ENCODE peak calls at places on chromosomes 2 and 18, in five cellular contexts. Q is stomach, Z is GM12878, O is transverse colon, L is sigmoid colon. X is an unnamed sample.

GRCh38 chr2:100206731-100207255 is 64.4 kb upstream of the AFF3 start:
- DNase-seq in L (no peak), Q (no peak), Z (no peak), O (no peak), X (no peak)

GRCh38 chr2:172101008-172101706 is 1.5 kb downstream of the DLX2 start:
- DNase-seq in L (no peak), O (no peak), Z (no peak), Q (no peak), X (no peak)

GRCh38 chr18:13934676-13935075 is 19.3 kb upstream of the MC2R start:
- DNase-seq in Z (no peak), Q (no peak), O (no peak), L (no peak), X (no peak)

GRCh38 chr2:73260338-73260984 is 23.8 kb downstream of the FBXO41 start:
- DNase-seq in L (no peak), O (peak; percentile 22), Z (no peak), Q (peak; percentile 52), X (no peak)

GRCh38 chr2:223641062-223641461 is 38.9 kb upstream of the SCG2 start:
- DNase-seq in L (no peak), Q (no peak), Z (no peak), O (no peak), X (no peak)

GRCh38 chr2:132701810-132702209 is 31.8 kb upstream of the LYPD1 start:
- DNase-seq in Q (no peak), O (no peak), Z (no peak), L (no peak), X (no peak)

GRCh38 chr2:233414777-233415570 is 60.7 kb downstream of the DGKD start:
- DNase-seq in Z (no peak), O (no peak), Q (peak; percentile 65), L (no peak), X (no peak)

GRCh38 chr2:51003345-51004192 is 28.4 kb downstream of the NRXN1 start:
- DNase-seq in L (no peak), Q (no peak), Z (no peak), O (no peak), X (no peak)

GRCh38 chr2:112691761-112692370 is 29.0 kb upstream of the NT5DC4 start:
- DNase-seq in Q (no peak), Z (no peak), O (no peak), L (peak; percentile 36), X (no peak)

GRCh38 chr2:218991674-218992168 is 1.5 kb downstream of the CRYBA2 start:
- DNase-seq in Z (no peak), Q (no peak), L (peak; percentile 47), O (no peak), X (no peak)

GRCh38 chr2:205409403-205409802 is 272.9 kb upstream of the NRP2 start:
- DNase-seq in Q (no peak), L (no peak), Z (no peak), O (no peak), X (no peak)

GRCh38 chr2:168025487-168026203 is 221.8 kb downstream of the STK39 start:
- DNase-seq in Z (no peak), Q (no peak), O (no peak), L (no peak), X (no peak)

GRCh38 chr2:70132244-70133126 is 45.2 kb downstream of the PCBP1 start:
- DNase-seq in L (no peak), Z (no peak), O (peak; percentile 47), Q (peak; percentile 55), X (peak; percentile 51)

GRCh38 chr2:179263460-179264237 is 983 bp downstream of the SESTD1 start:
- DNase-seq in Z (no peak), Q (peak; percentile 44), L (peak; percentile 79), O (peak; percentile 41), X (peak; percentile 28)

GRCh38 chr2:180679693-180680092 is 300.7 kb upstream of the UBE2E3 start:
- DNase-seq in Q (no peak), L (no peak), Z (no peak), O (no peak), X (no peak)
- TF ChIP-seq EP300 in Q (no peak), L (no peak), Z (no peak), O (no peak), X (no peak)

GRCh38 chr18:8479826-8480225 is 129.4 kb upstream of the RAB12 start:
- DNase-seq in Z (no peak), L (no peak), O (no peak), Q (no peak), X (no peak)

GRCh38 chr18:8478968-8479370 is 130.3 kb upstream of the RAB12 start:
- DNase-seq in L (no peak), Z (no peak), Q (no peak), O (no peak), X (no peak)

GRCh38 chr18:8478166-8478967 is 130.9 kb upstream of the RAB12 start:
- DNase-seq in Q (peak; percentile 63), L (no peak), O (peak; percentile 57), Z (no peak), X (peak; percentile 28)

GRCh38 chr18:8477615-8478014 is 131.6 kb upstream of the RAB12 start:
- DNase-seq in Q (no peak), Z (no peak), L (no peak), O (no peak), X (no peak)

DNA sequence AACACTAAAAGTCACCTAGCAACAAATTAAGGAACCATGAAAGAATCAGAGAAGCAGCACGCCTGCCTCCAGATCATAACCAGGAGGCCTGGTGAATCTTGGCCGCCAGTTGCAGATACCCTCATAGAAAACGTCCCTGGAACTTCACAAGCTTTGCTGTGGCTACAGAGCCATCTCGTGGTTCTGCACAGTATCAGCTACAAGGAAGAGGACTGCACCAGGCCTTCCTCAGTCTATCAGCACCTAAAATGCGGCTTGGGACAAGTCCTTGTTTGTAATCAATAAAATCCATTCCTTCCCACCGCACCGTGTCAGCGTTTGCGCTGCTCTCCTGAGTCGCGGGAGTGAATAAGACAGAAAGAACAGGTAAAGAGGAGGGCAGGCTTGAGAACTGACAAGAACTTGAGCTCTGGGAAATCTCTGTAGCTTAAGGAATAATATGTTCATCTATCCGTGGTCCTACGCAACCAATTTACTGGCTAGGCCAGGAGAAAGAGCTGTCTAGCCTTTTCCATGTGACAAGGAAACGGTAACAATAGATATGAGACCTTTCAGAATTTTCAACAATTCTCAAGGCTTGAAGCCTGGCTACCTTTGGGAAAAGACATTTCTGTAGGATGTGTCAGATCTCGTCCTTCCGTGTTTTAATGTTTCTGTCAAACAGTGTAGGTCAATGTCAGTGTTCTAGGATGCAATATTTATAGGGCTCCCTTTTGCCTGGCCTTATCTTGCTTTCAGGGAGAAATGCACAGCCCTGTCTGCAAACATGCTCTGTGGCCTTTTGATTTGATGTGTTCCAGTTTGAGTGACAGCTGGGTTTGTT is 128.5 kb upstream of the RAB12 start:
- DNase-seq in L (peak; percentile 73), Q (peak; percentile 34), O (no peak), Z (no peak), X (peak; percentile 42)
- TF ChIP-seq CTCF in L (peak; percentile 45), Q (peak; percentile 38), O (peak; percentile 27), Z (peak; percentile 47), X (peak; percentile 20)

DNA sequence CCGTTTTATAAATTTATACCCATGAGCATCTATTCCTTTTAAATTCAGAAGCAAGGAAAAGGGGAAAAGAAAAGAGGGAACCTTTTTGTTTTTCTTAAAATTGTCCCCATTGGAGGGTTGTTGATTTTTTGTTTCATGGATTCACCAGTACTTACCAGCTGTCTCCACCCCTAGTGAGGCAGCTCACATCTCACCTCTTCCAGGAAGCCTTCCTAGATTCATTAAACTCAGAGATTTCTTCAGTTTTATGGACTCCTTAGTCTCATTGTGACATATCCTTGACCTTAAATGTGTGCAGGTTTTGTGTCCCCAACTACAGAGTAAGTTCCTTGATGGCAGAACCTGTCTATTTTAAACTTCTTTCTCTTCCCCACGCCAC is 35.9 kb downstream of the EFR3B start:
- DNase-seq in O (no peak), Z (no peak), L (no peak), Q (no peak), X (no peak)
- H3K4me3 ChIP-seq in O (no peak overlapping the region), Z (no peak overlapping the region), L (no peak overlapping the region), Q (no peak overlapping the region), X (no peak overlapping the region)

GRCh38 chr2:144705328-144706245 is 185.7 kb upstream of the ZEB2 start:
- DNase-seq in O (no peak), Z (no peak), Q (no peak), L (no peak), X (no peak)

GRCh38 chr2:144704696-144705095 is 184.8 kb upstream of the ZEB2 start:
- DNase-seq in Z (no peak), O (no peak), L (no peak), Q (no peak), X (no peak)

GRCh38 chr2:144703852-144704324 is 184.0 kb upstream of the ZEB2 start:
- DNase-seq in L (peak; percentile 70), O (peak; percentile 18), Q (peak; percentile 26), Z (no peak), X (peak; percentile 63)

GRCh38 chr2:144702051-144702450 is 182.1 kb upstream of the ZEB2 start:
- DNase-seq in Q (no peak), Z (no peak), L (no peak), O (no peak), X (no peak)

GRCh38 chr2:144701259-144701658 is 181.3 kb upstream of the ZEB2 start:
- DNase-seq in Z (no peak), O (no peak), L (no peak), Q (no peak), X (no peak)
- TF ChIP-seq EP300 in Z (no peak), O (no peak), L (no peak), Q (no peak), X (no peak)

GRCh38 chr2:239958366-239958765 is 66.8 kb downstream of the NDUFA10 start:
- DNase-seq in Z (no peak), L (peak; percentile 49), O (no peak), Q (no peak), X (no peak)

GRCh38 chr2:239956818-239957261 is 68.3 kb downstream of the NDUFA10 start:
- DNase-seq in Z (no peak), L (peak; percentile 61), O (no peak), Q (no peak), X (peak; percentile 29)

GRCh38 chr2:239955989-239956817 is 68.9 kb downstream of the NDUFA10 start:
- DNase-seq in L (no peak), Z (no peak), O (no peak), Q (no peak), X (no peak)

GRCh38 chr2:239959059-239959971 is 65.8 kb downstream of the NDUFA10 start:
- DNase-seq in Z (no peak), L (peak; percentile 68), O (no peak), Q (no peak), X (peak; percentile 49)

GRCh38 chr2:239957681-239958181 is 67.4 kb downstream of the NDUFA10 start:
- DNase-seq in L (peak; percentile 56), Z (no peak), O (no peak), Q (no peak), X (no peak)
- TF ChIP-seq CTCF in L (no peak), Z (no peak), O (no peak), Q (no peak), X (no peak)